ENCODE peak calls at places on chromosomes 5 and 9, in nine cellular contexts. One of them, this sample, is unnamed.

GRCh38 chr9:98031935-98032334 is 24.6 kb upstream of the NANS start:
- DNase-seq in Panc1: no peak
- DNase-seq in PC-3: no peak
- DNase-seq in neural progenitor cell: no peak
- DNase-seq in CD8-positive, alpha-beta T cell: no peak
- DNase-seq in neuronal stem cell: no peak
- DNase-seq in foreskin fibroblast: peak; percentile 36
- DNase-seq in AG04450: peak; percentile 36
- DNase-seq in testis: no peak
- DNase-seq in this sample: no peak

GRCh38 chr9:136538599-136539426 is 7.0 kb downstream of the NOTCH1 start:
- DNase-seq in Panc1: no peak
- DNase-seq in PC-3: no peak
- DNase-seq in neural progenitor cell: no peak
- DNase-seq in CD8-positive, alpha-beta T cell: peak; percentile 36
- DNase-seq in neuronal stem cell: no peak
- DNase-seq in foreskin fibroblast: no peak
- DNase-seq in AG04450: no peak
- DNase-seq in testis: no peak
- DNase-seq in this sample: no peak

GRCh38 chr5:116824751-116825438 is 250.3 kb upstream of the SEMA6A start:
- DNase-seq in Panc1: no peak
- DNase-seq in PC-3: no peak
- DNase-seq in neural progenitor cell: no peak
- DNase-seq in CD8-positive, alpha-beta T cell: no peak
- DNase-seq in neuronal stem cell: no peak
- DNase-seq in foreskin fibroblast: no peak
- DNase-seq in AG04450: no peak
- DNase-seq in testis: no peak
- DNase-seq in this sample: no peak

GRCh38 chr5:138629383-138629782 is 54.2 kb upstream of the HSPA9 start:
- DNase-seq in Panc1: no peak
- DNase-seq in PC-3: no peak
- DNase-seq in neural progenitor cell: no peak
- DNase-seq in CD8-positive, alpha-beta T cell: no peak
- DNase-seq in neuronal stem cell: no peak
- DNase-seq in foreskin fibroblast: no peak
- DNase-seq in AG04450: no peak
- DNase-seq in testis: no peak
- DNase-seq in this sample: no peak

GRCh38 chr9:76621011-76621410 is 143.2 kb upstream of the PCA3 start:
- DNase-seq in Panc1: no peak
- DNase-seq in PC-3: no peak
- DNase-seq in neural progenitor cell: no peak
- DNase-seq in CD8-positive, alpha-beta T cell: no peak
- DNase-seq in neuronal stem cell: no peak
- DNase-seq in foreskin fibroblast: no peak
- DNase-seq in AG04450: no peak
- DNase-seq in testis: no peak
- DNase-seq in this sample: no peak

GRCh38 chr9:93111371-93112115 is 15.5 kb downstream of the CARD19 start:
- DNase-seq in Panc1: no peak
- DNase-seq in PC-3: peak; percentile 88
- DNase-seq in neural progenitor cell: no peak
- DNase-seq in CD8-positive, alpha-beta T cell: no peak
- DNase-seq in neuronal stem cell: no peak
- DNase-seq in foreskin fibroblast: no peak
- DNase-seq in AG04450: no peak
- DNase-seq in testis: no peak
- DNase-seq in this sample: no peak

GRCh38 chr9:136438909-136439549 is 616 bp downstream of the INPP5E start:
- DNase-seq in Panc1: no peak
- DNase-seq in PC-3: peak; percentile 16
- DNase-seq in neural progenitor cell: peak; percentile 60
- DNase-seq in CD8-positive, alpha-beta T cell: peak; percentile 31
- DNase-seq in neuronal stem cell: no peak
- DNase-seq in foreskin fibroblast: peak; percentile 58
- DNase-seq in AG04450: no peak
- DNase-seq in testis: no peak
- DNase-seq in this sample: no peak

GRCh38 chr5:150189728-150190502 is at the start of gene SLC6A7:
- DNase-seq in Panc1: no peak
- DNase-seq in PC-3: no peak
- DNase-seq in neural progenitor cell: peak; percentile 62
- DNase-seq in CD8-positive, alpha-beta T cell: no peak
- DNase-seq in neuronal stem cell: no peak
- DNase-seq in foreskin fibroblast: no peak
- DNase-seq in AG04450: no peak
- DNase-seq in testis: no peak
- DNase-seq in this sample: no peak

GRCh38 chr5:124289641-124290201 is 456.7 kb downstream of the ZNF608 start:
- DNase-seq in Panc1: no peak
- DNase-seq in PC-3: no peak
- DNase-seq in neural progenitor cell: peak; percentile 49
- DNase-seq in CD8-positive, alpha-beta T cell: no peak
- DNase-seq in neuronal stem cell: no peak
- DNase-seq in foreskin fibroblast: no peak
- DNase-seq in AG04450: no peak
- DNase-seq in testis: peak; percentile 16
- DNase-seq in this sample: no peak

GRCh38 chr5:132506094-132506692 is 15.6 kb upstream of the IRF1 start:
- DNase-seq in Panc1: no peak
- DNase-seq in PC-3: peak; percentile 48
- DNase-seq in neural progenitor cell: peak; percentile 35
- DNase-seq in CD8-positive, alpha-beta T cell: no peak
- DNase-seq in neuronal stem cell: no peak
- DNase-seq in foreskin fibroblast: peak; percentile 91
- DNase-seq in AG04450: peak; percentile 96
- DNase-seq in testis: peak; percentile 59
- DNase-seq in this sample: no peak

GRCh38 chr5:81785311-81785710 is 34.4 kb upstream of the SSBP2 start:
- DNase-seq in Panc1: no peak
- DNase-seq in PC-3: peak; percentile 16
- DNase-seq in neural progenitor cell: no peak
- DNase-seq in CD8-positive, alpha-beta T cell: no peak
- DNase-seq in neuronal stem cell: no peak
- DNase-seq in foreskin fibroblast: no peak
- DNase-seq in AG04450: no peak
- DNase-seq in testis: no peak
- DNase-seq in this sample: no peak

GRCh38 chr9:72951043-72951442 is 1.8 kb downstream of the ALDH1A1 start:
- DNase-seq in Panc1: no peak
- DNase-seq in PC-3: no peak
- DNase-seq in neural progenitor cell: no peak
- DNase-seq in CD8-positive, alpha-beta T cell: no peak
- DNase-seq in neuronal stem cell: no peak
- DNase-seq in foreskin fibroblast: peak; percentile 31
- DNase-seq in AG04450: no peak
- DNase-seq in testis: no peak
- DNase-seq in this sample: no peak

GRCh38 chr9:72952914-72953313 is at the start of gene ALDH1A1:
- DNase-seq in Panc1: no peak
- DNase-seq in PC-3: no peak
- DNase-seq in neural progenitor cell: no peak
- DNase-seq in CD8-positive, alpha-beta T cell: no peak
- DNase-seq in neuronal stem cell: no peak
- DNase-seq in foreskin fibroblast: peak; percentile 55
- DNase-seq in AG04450: no peak
- DNase-seq in testis: peak; percentile 84
- DNase-seq in this sample: no peak

GRCh38 chr9:72951520-72952393 is 1.1 kb downstream of the ALDH1A1 start:
- DNase-seq in Panc1: no peak
- DNase-seq in PC-3: no peak
- DNase-seq in neural progenitor cell: no peak
- DNase-seq in CD8-positive, alpha-beta T cell: no peak
- DNase-seq in neuronal stem cell: no peak
- DNase-seq in foreskin fibroblast: peak; percentile 31
- DNase-seq in AG04450: no peak
- DNase-seq in testis: no peak
- DNase-seq in this sample: no peak

GRCh38 chr9:72954431-72955420 is 1.9 kb upstream of the ALDH1A1 start:
- DNase-seq in Panc1: no peak
- DNase-seq in PC-3: no peak
- DNase-seq in neural progenitor cell: no peak
- DNase-seq in CD8-positive, alpha-beta T cell: no peak
- DNase-seq in neuronal stem cell: no peak
- DNase-seq in foreskin fibroblast: peak; percentile 68
- DNase-seq in AG04450: no peak
- DNase-seq in testis: peak; percentile 41
- DNase-seq in this sample: no peak

DNA sequence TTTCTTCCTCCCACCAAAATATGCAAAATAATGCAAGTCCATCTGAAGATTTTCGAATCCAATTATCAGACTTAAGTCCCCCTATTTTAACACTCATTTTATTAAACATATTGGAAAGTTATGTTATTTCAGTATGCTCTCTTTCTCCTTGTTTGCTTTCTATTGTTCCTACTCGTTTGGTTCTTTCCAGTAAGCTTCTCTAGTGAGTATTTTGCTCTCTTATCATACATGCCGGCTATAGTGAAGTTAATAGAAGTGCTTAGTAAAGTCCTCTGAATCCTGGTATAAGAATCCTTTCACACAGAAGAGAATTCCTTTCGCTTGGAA is 496 bp downstream of the ALDH1A1 start:
- DNase-seq in Panc1: no peak
- DNase-seq in PC-3: no peak
- DNase-seq in neural progenitor cell: no peak
- DNase-seq in CD8-positive, alpha-beta T cell: no peak
- DNase-seq in neuronal stem cell: no peak
- DNase-seq in foreskin fibroblast: no peak
- DNase-seq in AG04450: no peak
- DNase-seq in testis: no peak
- DNase-seq in this sample: no peak
- H3K4me3 ChIP-seq in Panc1: no peak overlapping the region
- H3K4me3 ChIP-seq in PC-3: no peak overlapping the region
- H3K4me3 ChIP-seq in neural progenitor cell: no peak overlapping the region
- H3K4me3 ChIP-seq in CD8-positive, alpha-beta T cell: no peak overlapping the region
- H3K4me3 ChIP-seq in neuronal stem cell: no peak overlapping the region
- H3K4me3 ChIP-seq in foreskin fibroblast: peak overlapping the region; percentile 72
- H3K4me3 ChIP-seq in AG04450: no peak overlapping the region
- H3K4me3 ChIP-seq in testis: peak overlapping the region; percentile 65
- H3K4me3 ChIP-seq in this sample: peak overlapping the region; percentile 46

DNA sequence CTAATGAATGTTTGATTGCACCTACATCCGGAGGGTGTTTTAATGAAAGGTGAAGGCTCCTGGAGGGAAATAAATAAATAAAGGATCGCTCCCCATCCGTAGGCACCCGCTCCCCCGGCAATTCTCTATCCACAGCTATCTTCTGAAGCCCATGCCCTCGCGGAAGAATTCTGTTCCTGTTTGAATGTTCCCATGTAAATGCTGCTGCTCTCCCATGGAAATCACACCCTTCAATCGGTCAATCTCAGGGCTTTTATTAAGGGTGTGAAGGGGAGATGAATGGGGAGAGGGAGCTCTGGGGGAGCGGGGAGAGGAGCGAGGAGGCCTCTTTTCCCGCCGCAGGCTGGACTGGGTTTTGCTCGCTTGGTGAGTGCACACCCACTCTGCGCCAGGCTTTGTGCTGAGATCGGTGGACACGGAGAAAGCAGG is 21.1 kb upstream of the ARAP3 start:
- DNase-seq in Panc1: no peak
- DNase-seq in PC-3: no peak
- DNase-seq in neural progenitor cell: peak; percentile 21
- DNase-seq in CD8-positive, alpha-beta T cell: no peak
- DNase-seq in neuronal stem cell: no peak
- DNase-seq in foreskin fibroblast: peak; percentile 49
- DNase-seq in AG04450: no peak
- DNase-seq in testis: no peak
- DNase-seq in this sample: no peak
- H3K4me3 ChIP-seq in Panc1: peak overlapping the region; percentile 33
- H3K4me3 ChIP-seq in PC-3: peak overlapping the region; percentile 81
- H3K4me3 ChIP-seq in neural progenitor cell: peak overlapping the region; percentile 52
- H3K4me3 ChIP-seq in CD8-positive, alpha-beta T cell: peak overlapping the region; percentile 89
- H3K4me3 ChIP-seq in neuronal stem cell: no peak overlapping the region
- H3K4me3 ChIP-seq in foreskin fibroblast: peak overlapping the region; percentile 54
- H3K4me3 ChIP-seq in AG04450: peak overlapping the region; percentile 57
- H3K4me3 ChIP-seq in testis: peak overlapping the region; percentile 62
- H3K4me3 ChIP-seq in this sample: peak overlapping the region; percentile 56

GRCh38 chr9:16712800-16713199 is 157.7 kb downstream of the BNC2 start:
- DNase-seq in Panc1: no peak
- DNase-seq in PC-3: no peak
- DNase-seq in neural progenitor cell: peak; percentile 34
- DNase-seq in CD8-positive, alpha-beta T cell: no peak
- DNase-seq in neuronal stem cell: no peak
- DNase-seq in foreskin fibroblast: no peak
- DNase-seq in AG04450: no peak
- DNase-seq in testis: no peak
- DNase-seq in this sample: no peak

GRCh38 chr9:16709936-16710335 is 160.5 kb downstream of the BNC2 start:
- DNase-seq in Panc1: no peak
- DNase-seq in PC-3: no peak
- DNase-seq in neural progenitor cell: no peak
- DNase-seq in CD8-positive, alpha-beta T cell: no peak
- DNase-seq in neuronal stem cell: no peak
- DNase-seq in foreskin fibroblast: no peak
- DNase-seq in AG04450: no peak
- DNase-seq in testis: no peak
- DNase-seq in this sample: no peak

GRCh38 chr9:16708638-16709435 is 161.6 kb downstream of the BNC2 start:
- DNase-seq in Panc1: no peak
- DNase-seq in PC-3: no peak
- DNase-seq in neural progenitor cell: peak; percentile 72
- DNase-seq in CD8-positive, alpha-beta T cell: no peak
- DNase-seq in neuronal stem cell: no peak
- DNase-seq in foreskin fibroblast: no peak
- DNase-seq in AG04450: no peak
- DNase-seq in testis: no peak
- DNase-seq in this sample: no peak

GRCh38 chr9:16715404-16715803 is 155.1 kb downstream of the BNC2 start:
- DNase-seq in Panc1: no peak
- DNase-seq in PC-3: no peak
- DNase-seq in neural progenitor cell: no peak
- DNase-seq in CD8-positive, alpha-beta T cell: no peak
- DNase-seq in neuronal stem cell: no peak
- DNase-seq in foreskin fibroblast: peak; percentile 13
- DNase-seq in AG04450: no peak
- DNase-seq in testis: no peak
- DNase-seq in this sample: peak; percentile 36

GRCh38 chr9:16710888-16711287 is 159.6 kb downstream of the BNC2 start:
- DNase-seq in Panc1: no peak
- DNase-seq in PC-3: no peak
- DNase-seq in neural progenitor cell: peak; percentile 66
- DNase-seq in CD8-positive, alpha-beta T cell: no peak
- DNase-seq in neuronal stem cell: no peak
- DNase-seq in foreskin fibroblast: no peak
- DNase-seq in AG04450: no peak
- DNase-seq in testis: no peak
- DNase-seq in this sample: no peak
- H3K4me3 ChIP-seq in Panc1: no peak overlapping the region
- H3K4me3 ChIP-seq in PC-3: no peak overlapping the region
- H3K4me3 ChIP-seq in neural progenitor cell: peak overlapping the region; percentile 22
- H3K4me3 ChIP-seq in CD8-positive, alpha-beta T cell: no peak overlapping the region
- H3K4me3 ChIP-seq in neuronal stem cell: no peak overlapping the region
- H3K4me3 ChIP-seq in foreskin fibroblast: no peak overlapping the region
- H3K4me3 ChIP-seq in AG04450: no peak overlapping the region
- H3K4me3 ChIP-seq in testis: no peak overlapping the region
- H3K4me3 ChIP-seq in this sample: peak overlapping the region; percentile 31

DNA sequence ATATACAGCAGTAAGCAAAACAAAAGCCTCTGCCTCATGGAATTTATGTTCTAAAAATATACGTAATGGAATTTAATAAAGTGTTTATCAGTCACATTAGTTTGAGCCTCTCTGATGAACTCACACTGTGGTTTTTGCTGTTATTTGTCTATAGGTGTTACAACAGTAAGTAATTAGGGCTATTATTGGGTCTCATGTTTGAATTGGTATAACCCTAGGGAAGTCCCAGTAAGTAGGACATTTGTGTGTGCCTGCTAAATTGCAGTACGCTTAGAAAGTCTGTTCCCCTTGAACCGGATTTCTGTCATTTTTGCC is 197.7 kb downstream of the NR3C1 start:
- DNase-seq in Panc1: no peak
- DNase-seq in PC-3: no peak
- DNase-seq in neural progenitor cell: no peak
- DNase-seq in CD8-positive, alpha-beta T cell: no peak
- DNase-seq in neuronal stem cell: no peak
- DNase-seq in foreskin fibroblast: no peak
- DNase-seq in AG04450: no peak
- DNase-seq in testis: no peak
- DNase-seq in this sample: no peak
- H3K4me3 ChIP-seq in Panc1: no peak overlapping the region
- H3K4me3 ChIP-seq in PC-3: no peak overlapping the region
- H3K4me3 ChIP-seq in neural progenitor cell: no peak overlapping the region
- H3K4me3 ChIP-seq in CD8-positive, alpha-beta T cell: no peak overlapping the region
- H3K4me3 ChIP-seq in neuronal stem cell: no peak overlapping the region
- H3K4me3 ChIP-seq in foreskin fibroblast: no peak overlapping the region
- H3K4me3 ChIP-seq in AG04450: no peak overlapping the region
- H3K4me3 ChIP-seq in testis: no peak overlapping the region
- H3K4me3 ChIP-seq in this sample: no peak overlapping the region

This sample was measured in gastrocnemius medialis.